ENCODE peak calls at places on chromosomes 7 and 10, in five cellular contexts. S, F, N, D and Y are unnamed samples.

GRCh38 chr10:131946321-131946751 is 35.4 kb downstream of the BNIP3 start:
- DNase-seq in N (peak; percentile 95), F (no peak), S (no peak), D (no peak), Y (no peak)

GRCh38 chr10:113126506-113127192 is 176.6 kb downstream of the TCF7L2 start:
- DNase-seq in F (peak; percentile 94), D (peak; percentile 75), N (peak; percentile 75), S (peak; percentile 40), Y (no peak)

GRCh38 chr10:6383099-6383812 is 180.5 kb downstream of the PFKFB3 start:
- DNase-seq in S (no peak), F (peak; percentile 76), D (no peak), N (peak; percentile 81), Y (no peak)

GRCh38 chr7:135768467-135768866 is 19.9 kb upstream of the FAM180A start:
- DNase-seq in N (no peak), S (no peak), F (peak; percentile 27), D (no peak), Y (no peak)

GRCh38 chr10:8403711-8404371 is 349.4 kb downstream of the GATA3 start:
- DNase-seq in N (no peak), D (no peak), F (no peak), S (no peak), Y (no peak)

GRCh38 chr10:6918305-6918704 is 338.2 kb upstream of the PRKCQ start:
- DNase-seq in N (no peak), D (peak; percentile 52), F (no peak), S (peak; percentile 70), Y (no peak)

GRCh38 chr10:80167471-80167870 is 34.9 kb downstream of the PLAC9 start:
- DNase-seq in F (no peak), N (no peak), D (no peak), S (no peak), Y (no peak)

GRCh38 chr10:17848646-17849045 is 39.5 kb downstream of the MRC1 start:
- DNase-seq in F (no peak), S (no peak), D (no peak), N (peak; percentile 2), Y (no peak)

GRCh38 chr7:90262438-90262837 is 17.5 kb downstream of the CFAP69 start:
- DNase-seq in N (peak; percentile 22), S (no peak), D (no peak), F (no peak), Y (no peak)

GRCh38 chr7:44235582-44236332 is 35.0 kb downstream of the YKT6 start:
- DNase-seq in N (no peak), S (no peak), F (no peak), D (no peak), Y (no peak)

GRCh38 chr7:20222219-20222828 is 5.1 kb upstream of the MACC1 start:
- DNase-seq in N (no peak), S (no peak), F (no peak), D (no peak), Y (no peak)

GRCh38 chr7:102834999-102835398 is 77.8 kb upstream of the LRRC17 start:
- DNase-seq in N (peak; percentile 96), F (no peak), D (no peak), S (no peak), Y (no peak)

GRCh38 chr7:30445770-30446169 is 32.8 kb downstream of the NOD1 start:
- DNase-seq in S (peak; percentile 44), F (no peak), N (peak; percentile 36), D (peak; percentile 65), Y (no peak)

GRCh38 chr10:50395279-50395678 is 144.0 kb upstream of the ASAH2 start:
- DNase-seq in S (no peak), D (no peak), F (no peak), N (peak; percentile 29), Y (no peak)